ENCODE peak calls at places on chromosomes 4 and X, in nine cellular contexts. H, D, W, L, Y, T, O, N and I are unnamed samples.

GRCh38 chr4:162101337-162101736 is 62.5 kb downstream of the FSTL5 start:
- DNase-seq in H (no peak), D (no peak), W (no peak), L (no peak), Y (no peak), T (no peak), O (no peak), N (no peak), I (no peak)

GRCh38 chr4:5192271-5192670 is 141.0 kb downstream of the STK32B start:
- DNase-seq in H (no peak), D (no peak), W (no peak), L (no peak), Y (no peak), T (no peak), O (no peak), N (no peak), I (no peak)

GRCh38 chrX:78199851-78200250 is 60.4 kb upstream of the TAF9B start:
- DNase-seq in H (peak), D (peak), W (peak), L (peak), Y (no peak), T (no peak), O (no peak), N (no peak), I (no peak)

GRCh38 chr4:108851346-108851745 is 88.5 kb upstream of the ETNPPL start:
- DNase-seq in H (no peak), D (no peak), W (no peak), L (no peak), Y (no peak), T (no peak), O (no peak), N (no peak), I (no peak)

GRCh38 chr4:120769227-120769626 is 153.3 kb downstream of the PRDM5 start:
- DNase-seq in H (no peak), D (no peak), W (no peak), L (no peak), Y (no peak), T (no peak), O (peak), N (peak), I (no peak)

GRCh38 chrX:12954981-12955380 is 19.9 kb upstream of the TMSB4X start:
- DNase-seq in H (peak), D (no peak), W (no peak), L (no peak), Y (no peak), T (no peak), O (no peak), N (no peak), I (no peak)

GRCh38 chr4:94764069-94764468 is 6.3 kb downstream of the BMPR1B start:
- DNase-seq in H (no peak), D (no peak), W (no peak), L (no peak), Y (no peak), T (no peak), O (no peak), N (no peak), I (no peak)

GRCh38 chr4:26984896-26985295 is 124.3 kb downstream of the STIM2 start:
- DNase-seq in H (no peak), D (no peak), W (no peak), L (no peak), Y (no peak), T (no peak), O (no peak), N (no peak), I (no peak)

GRCh38 chr4:101191302-101192098 is 155.8 kb downstream of the PPP3CA start:
- DNase-seq in H (no peak), D (no peak), W (peak), L (no peak), Y (no peak), T (no peak), O (peak), N (peak), I (no peak)

GRCh38 chr4:163758032-163758431 is 263.5 kb downstream of the TMA16 start:
- DNase-seq in H (no peak), D (peak), W (no peak), L (no peak), Y (no peak), T (no peak), O (no peak), N (no peak), I (no peak)

GRCh38 chr4:106369456-106370060 is 980 bp upstream of the GIMD1 start:
- DNase-seq in H (peak), D (peak), W (peak), L (no peak), Y (no peak), T (no peak), O (no peak), N (peak), I (peak)

GRCh38 chrX:154761977-154762528 is 611 bp upstream of the DKC1 start:
- DNase-seq in H (no peak), D (peak), W (no peak), L (no peak), Y (no peak), T (no peak), O (no peak), N (no peak), I (no peak)

GRCh38 chr4:183256343-183256742 is 63.7 kb downstream of the CLDN22 start:
- DNase-seq in H (no peak), D (no peak), W (no peak), L (no peak), Y (no peak), T (no peak), O (no peak), N (no peak), I (no peak)

GRCh38 chrX:40146471-40147398 is 49.0 kb upstream of the BCOR start:
- DNase-seq in H (peak), D (peak), W (no peak), L (no peak), Y (no peak), T (no peak), O (peak), N (no peak), I (no peak)

GRCh38 chr4:38002451-38003071 is 42.4 kb downstream of the PTTG2 start:
- DNase-seq in H (no peak), D (no peak), W (no peak), L (no peak), Y (no peak), T (no peak), O (no peak), N (no peak), I (no peak)

GRCh38 chr4:24032371-24032989 is 142.6 kb upstream of the PPARGC1A start:
- DNase-seq in H (peak), D (peak), W (no peak), L (no peak), Y (no peak), T (no peak), O (no peak), N (peak), I (no peak)

GRCh38 chr4:127124919-127125318 is 507.8 kb upstream of the INTU start:
- DNase-seq in H (no peak), D (no peak), W (no peak), L (no peak), Y (no peak), T (no peak), O (no peak), N (peak), I (no peak)

GRCh38 chr4:123399638-123400358 is 3.2 kb downstream of the SPRY1 start:
- DNase-seq in H (no peak), D (no peak), W (peak), L (no peak), Y (no peak), T (no peak), O (no peak), N (no peak), I (no peak)

GRCh38 chr4:119314356-119314755 is 7.6 kb downstream of the FABP2 start:
- DNase-seq in H (peak), D (peak), W (peak), L (peak), Y (no peak), T (no peak), O (no peak), N (peak), I (peak)

GRCh38 chr4:120056249-120056648 is 10.4 kb downstream of the MAD2L1 start:
- DNase-seq in H (peak), D (peak), W (no peak), L (no peak), Y (no peak), T (no peak), O (no peak), N (peak), I (no peak)